ENCODE peak calls at places on chromosomes 5 and 9, in ten cellular contexts. One of them, this sample, is unnamed.

GRCh38 chr5:5492087-5492933 is 69.8 kb downstream of the ICE1 start:
- DNase-seq in SIG-M5: no peak
- DNase-seq in anterior cingulate cortex: no peak
- DNase-seq in naive thymus-derived CD4-positive, alpha-beta T cell: no peak
- DNase-seq in mesenteric fat pad: no peak
- DNase-seq in endothelial cell: peak
- DNase-seq in HT1080: peak
- DNase-seq in CD4-positive, CD25-positive, alpha-beta regulatory T cell: peak
- DNase-seq in GM03348: peak
- DNase-seq in GM10248: peak
- DNase-seq in this sample: peak

GRCh38 chr5:72539038-72539437 is 31.8 kb upstream of the ZNF366 start:
- DNase-seq in SIG-M5: no peak
- DNase-seq in anterior cingulate cortex: no peak
- DNase-seq in naive thymus-derived CD4-positive, alpha-beta T cell: no peak
- DNase-seq in mesenteric fat pad: no peak
- DNase-seq in endothelial cell: no peak
- DNase-seq in HT1080: no peak
- DNase-seq in CD4-positive, CD25-positive, alpha-beta regulatory T cell: no peak
- DNase-seq in GM03348: no peak
- DNase-seq in GM10248: no peak
- DNase-seq in this sample: no peak

GRCh38 chr5:95401601-95402000 is 10.4 kb downstream of the FAM81B start:
- DNase-seq in SIG-M5: no peak
- DNase-seq in anterior cingulate cortex: no peak
- DNase-seq in naive thymus-derived CD4-positive, alpha-beta T cell: no peak
- DNase-seq in mesenteric fat pad: no peak
- DNase-seq in endothelial cell: no peak
- DNase-seq in HT1080: no peak
- DNase-seq in CD4-positive, CD25-positive, alpha-beta regulatory T cell: no peak
- DNase-seq in GM03348: no peak
- DNase-seq in GM10248: no peak
- DNase-seq in this sample: no peak

GRCh38 chr9:2870340-2870739 is 26.4 kb upstream of the PUM3 start:
- DNase-seq in SIG-M5: no peak
- DNase-seq in anterior cingulate cortex: no peak
- DNase-seq in naive thymus-derived CD4-positive, alpha-beta T cell: no peak
- DNase-seq in mesenteric fat pad: no peak
- DNase-seq in endothelial cell: no peak
- DNase-seq in HT1080: no peak
- DNase-seq in CD4-positive, CD25-positive, alpha-beta regulatory T cell: no peak
- DNase-seq in GM03348: no peak
- DNase-seq in GM10248: no peak
- DNase-seq in this sample: no peak

GRCh38 chr9:92151691-92152393 is 36.6 kb upstream of the SPTLC1 start:
- DNase-seq in SIG-M5: no peak
- DNase-seq in anterior cingulate cortex: no peak
- DNase-seq in naive thymus-derived CD4-positive, alpha-beta T cell: no peak
- DNase-seq in mesenteric fat pad: no peak
- DNase-seq in endothelial cell: no peak
- DNase-seq in HT1080: peak
- DNase-seq in CD4-positive, CD25-positive, alpha-beta regulatory T cell: no peak
- DNase-seq in GM03348: peak
- DNase-seq in GM10248: no peak
- DNase-seq in this sample: no peak

GRCh38 chr9:117779760-117780159 is 75.6 kb downstream of the TLR4 start:
- DNase-seq in SIG-M5: no peak
- DNase-seq in anterior cingulate cortex: no peak
- DNase-seq in naive thymus-derived CD4-positive, alpha-beta T cell: no peak
- DNase-seq in mesenteric fat pad: no peak
- DNase-seq in endothelial cell: no peak
- DNase-seq in HT1080: no peak
- DNase-seq in CD4-positive, CD25-positive, alpha-beta regulatory T cell: no peak
- DNase-seq in GM03348: no peak
- DNase-seq in GM10248: no peak
- DNase-seq in this sample: no peak

GRCh38 chr9:70080481-70081119 is 37.0 kb downstream of the MAMDC2 start:
- DNase-seq in SIG-M5: no peak
- DNase-seq in anterior cingulate cortex: no peak
- DNase-seq in naive thymus-derived CD4-positive, alpha-beta T cell: no peak
- DNase-seq in mesenteric fat pad: no peak
- DNase-seq in endothelial cell: no peak
- DNase-seq in HT1080: peak
- DNase-seq in CD4-positive, CD25-positive, alpha-beta regulatory T cell: no peak
- DNase-seq in GM03348: peak
- DNase-seq in GM10248: no peak
- DNase-seq in this sample: peak

GRCh38 chr5:134937547-134937946 is 30.2 kb upstream of the CATSPER3 start:
- DNase-seq in SIG-M5: no peak
- DNase-seq in anterior cingulate cortex: no peak
- DNase-seq in naive thymus-derived CD4-positive, alpha-beta T cell: no peak
- DNase-seq in mesenteric fat pad: no peak
- DNase-seq in endothelial cell: no peak
- DNase-seq in HT1080: no peak
- DNase-seq in CD4-positive, CD25-positive, alpha-beta regulatory T cell: no peak
- DNase-seq in GM03348: no peak
- DNase-seq in GM10248: no peak
- DNase-seq in this sample: no peak

GRCh38 chr9:124008307-124008854 is 3.2 kb upstream of the LHX2 start:
- DNase-seq in SIG-M5: no peak
- DNase-seq in anterior cingulate cortex: no peak
- DNase-seq in naive thymus-derived CD4-positive, alpha-beta T cell: no peak
- DNase-seq in mesenteric fat pad: no peak
- DNase-seq in endothelial cell: peak
- DNase-seq in HT1080: no peak
- DNase-seq in CD4-positive, CD25-positive, alpha-beta regulatory T cell: no peak
- DNase-seq in GM03348: no peak
- DNase-seq in GM10248: no peak
- DNase-seq in this sample: no peak

GRCh38 chr9:78539904-78540303 is 243.0 kb downstream of the PSAT1 start:
- DNase-seq in SIG-M5: no peak
- DNase-seq in anterior cingulate cortex: no peak
- DNase-seq in naive thymus-derived CD4-positive, alpha-beta T cell: no peak
- DNase-seq in mesenteric fat pad: no peak
- DNase-seq in endothelial cell: no peak
- DNase-seq in HT1080: peak
- DNase-seq in CD4-positive, CD25-positive, alpha-beta regulatory T cell: no peak
- DNase-seq in GM03348: peak
- DNase-seq in GM10248: no peak
- DNase-seq in this sample: no peak

GRCh38 chr9:127159949-127160610 is 37.6 kb upstream of the ANGPTL2 start:
- DNase-seq in SIG-M5: no peak
- DNase-seq in anterior cingulate cortex: no peak
- DNase-seq in naive thymus-derived CD4-positive, alpha-beta T cell: peak
- DNase-seq in mesenteric fat pad: peak
- DNase-seq in endothelial cell: no peak
- DNase-seq in HT1080: no peak
- DNase-seq in CD4-positive, CD25-positive, alpha-beta regulatory T cell: no peak
- DNase-seq in GM03348: no peak
- DNase-seq in GM10248: no peak
- DNase-seq in this sample: no peak

GRCh38 chr9:128339761-128340690 is at the start of gene SLC27A4:
- DNase-seq in SIG-M5: no peak
- DNase-seq in anterior cingulate cortex: peak
- DNase-seq in naive thymus-derived CD4-positive, alpha-beta T cell: peak
- DNase-seq in mesenteric fat pad: peak
- DNase-seq in endothelial cell: peak
- DNase-seq in HT1080: peak
- DNase-seq in CD4-positive, CD25-positive, alpha-beta regulatory T cell: peak
- DNase-seq in GM03348: peak
- DNase-seq in GM10248: peak
- DNase-seq in this sample: peak

GRCh38 chr9:135105938-135106491 is 18.5 kb downstream of the OLFM1 start:
- DNase-seq in SIG-M5: no peak
- DNase-seq in anterior cingulate cortex: no peak
- DNase-seq in naive thymus-derived CD4-positive, alpha-beta T cell: no peak
- DNase-seq in mesenteric fat pad: no peak
- DNase-seq in endothelial cell: no peak
- DNase-seq in HT1080: no peak
- DNase-seq in CD4-positive, CD25-positive, alpha-beta regulatory T cell: no peak
- DNase-seq in GM03348: no peak
- DNase-seq in GM10248: no peak
- DNase-seq in this sample: no peak

GRCh38 chr5:22109315-22109714 is 743.8 kb downstream of the CDH12 start:
- DNase-seq in SIG-M5: no peak
- DNase-seq in anterior cingulate cortex: no peak
- DNase-seq in naive thymus-derived CD4-positive, alpha-beta T cell: no peak
- DNase-seq in mesenteric fat pad: no peak
- DNase-seq in endothelial cell: no peak
- DNase-seq in HT1080: no peak
- DNase-seq in CD4-positive, CD25-positive, alpha-beta regulatory T cell: no peak
- DNase-seq in GM03348: no peak
- DNase-seq in GM10248: no peak
- DNase-seq in this sample: no peak

GRCh38 chr5:38780950-38781349 is 64.9 kb upstream of the OSMR start:
- DNase-seq in SIG-M5: no peak
- DNase-seq in anterior cingulate cortex: peak
- DNase-seq in naive thymus-derived CD4-positive, alpha-beta T cell: no peak
- DNase-seq in mesenteric fat pad: no peak
- DNase-seq in endothelial cell: no peak
- DNase-seq in HT1080: peak
- DNase-seq in CD4-positive, CD25-positive, alpha-beta regulatory T cell: no peak
- DNase-seq in GM03348: peak
- DNase-seq in GM10248: no peak
- DNase-seq in this sample: no peak

GRCh38 chr5:128213340-128213739 is 129.8 kb downstream of the SLC12A2 start:
- DNase-seq in SIG-M5: no peak
- DNase-seq in anterior cingulate cortex: peak
- DNase-seq in naive thymus-derived CD4-positive, alpha-beta T cell: no peak
- DNase-seq in mesenteric fat pad: no peak
- DNase-seq in endothelial cell: peak
- DNase-seq in HT1080: peak
- DNase-seq in CD4-positive, CD25-positive, alpha-beta regulatory T cell: no peak
- DNase-seq in GM03348: peak
- DNase-seq in GM10248: no peak
- DNase-seq in this sample: peak

GRCh38 chr9:130939405-130939941 is 426 bp upstream of the FIBCD1 start:
- DNase-seq in SIG-M5: no peak
- DNase-seq in anterior cingulate cortex: no peak
- DNase-seq in naive thymus-derived CD4-positive, alpha-beta T cell: no peak
- DNase-seq in mesenteric fat pad: no peak
- DNase-seq in endothelial cell: no peak
- DNase-seq in HT1080: no peak
- DNase-seq in CD4-positive, CD25-positive, alpha-beta regulatory T cell: no peak
- DNase-seq in GM03348: peak
- DNase-seq in GM10248: no peak
- DNase-seq in this sample: no peak

This sample was measured in HL-60.